ENCODE peak calls at places on chromosomes 4 and X, in six cellular contexts. L is upper lobe of left lung, N is A549, Y is HepG2, O is K562, R is GM12878. I is an unnamed sample.

GRCh38 chr4:77859256-77859655 is 3.4 kb upstream of the MRPL1 start:
- ATAC-seq in O (no peak), N (no peak), Y (no peak), R (no peak), L (no peak), I (no peak)

GRCh38 chrX:132443196-132443595 is 45.6 kb downstream of the MBNL3 start:
- ATAC-seq in N (no peak), Y (no peak), R (no peak), O (no peak), L (no peak), I (no peak)

GRCh38 chr4:58313444-58313843 is 1203.3 kb upstream of the IGFBP7 start:
- ATAC-seq in N (no peak), Y (no peak), L (no peak), O (no peak), R (no peak), I (no peak)

GRCh38 chrX:150219374-150220185 is 143.5 kb upstream of the MAMLD1 start:
- ATAC-seq in N (peak), Y (no peak), R (peak), O (no peak), L (no peak), I (no peak)

GRCh38 chr4:142773505-142773904 is 72.6 kb downstream of the INPP4B start:
- ATAC-seq in Y (no peak), R (no peak), O (no peak), N (no peak), L (no peak), I (no peak)

GRCh38 chr4:163558539-163559044 is 64.1 kb downstream of the TMA16 start:
- ATAC-seq in Y (peak), N (no peak), O (no peak), R (peak), L (peak), I (peak)

GRCh38 chr4:7134737-7135388 is 57.5 kb upstream of the SORCS2 start:
- ATAC-seq in Y (peak), R (peak), L (peak), O (peak), N (peak), I (peak)

GRCh38 chrX:139739138-139739537 is 31.2 kb upstream of the MCF2 start:
- ATAC-seq in L (no peak), R (peak), N (no peak), Y (no peak), O (no peak), I (no peak)

GRCh38 chr4:16439771-16440170 is 213.5 kb upstream of the TAPT1 start:
- ATAC-seq in O (no peak), Y (no peak), N (no peak), L (no peak), R (no peak), I (peak)

GRCh38 chr4:25330905-25331816 is 18.6 kb downstream of the ZCCHC4 start:
- ATAC-seq in N (no peak), O (no peak), Y (peak), L (no peak), R (peak), I (no peak)

GRCh38 chr4:6938237-6938636 is 28.6 kb downstream of the TBC1D14 start:
- ATAC-seq in O (no peak), Y (no peak), N (no peak), R (no peak), L (peak), I (peak)

GRCh38 chr4:140406292-140406691 is 21.2 kb downstream of the CLGN start:
- ATAC-seq in Y (no peak), R (no peak), O (no peak), N (no peak), L (no peak), I (no peak)

GRCh38 chr4:82718067-82718935 is 80.3 kb downstream of the SCD5 start:
- ATAC-seq in Y (no peak), R (no peak), L (no peak), N (no peak), O (no peak), I (peak)

GRCh38 chr4:7358100-7358735 is 76.5 kb downstream of the PSAPL1 start:
- ATAC-seq in N (peak), Y (no peak), O (no peak), L (peak), R (no peak), I (peak)

GRCh38 chr4:11446156-11446811 is 17.6 kb upstream of the HS3ST1 start:
- ATAC-seq in L (no peak), R (no peak), O (no peak), N (no peak), Y (no peak), I (no peak)

GRCh38 chr4:6939761-6940743 is 30.4 kb downstream of the TBC1D14 start:
- ATAC-seq in O (peak), Y (no peak), L (no peak), R (peak), N (no peak), I (no peak)

GRCh38 chr4:162282711-162283110 is 118.9 kb upstream of the FSTL5 start:
- ATAC-seq in N (no peak), Y (no peak), R (no peak), O (no peak), L (no peak), I (no peak)

GRCh38 chr4:109473824-109474223 is 40.2 kb downstream of the SEC24B start:
- ATAC-seq in O (no peak), L (no peak), Y (no peak), R (no peak), N (no peak), I (no peak)

GRCh38 chr4:168584321-168584771 is 87.5 kb downstream of the PALLD start:
- ATAC-seq in R (peak), O (no peak), Y (no peak), L (no peak), N (no peak), I (no peak)

GRCh38 chr4:159722918-159723317 is 620.0 kb downstream of the RAPGEF2 start:
- ATAC-seq in L (no peak), O (no peak), Y (no peak), R (no peak), N (no peak), I (no peak)

DNA sequence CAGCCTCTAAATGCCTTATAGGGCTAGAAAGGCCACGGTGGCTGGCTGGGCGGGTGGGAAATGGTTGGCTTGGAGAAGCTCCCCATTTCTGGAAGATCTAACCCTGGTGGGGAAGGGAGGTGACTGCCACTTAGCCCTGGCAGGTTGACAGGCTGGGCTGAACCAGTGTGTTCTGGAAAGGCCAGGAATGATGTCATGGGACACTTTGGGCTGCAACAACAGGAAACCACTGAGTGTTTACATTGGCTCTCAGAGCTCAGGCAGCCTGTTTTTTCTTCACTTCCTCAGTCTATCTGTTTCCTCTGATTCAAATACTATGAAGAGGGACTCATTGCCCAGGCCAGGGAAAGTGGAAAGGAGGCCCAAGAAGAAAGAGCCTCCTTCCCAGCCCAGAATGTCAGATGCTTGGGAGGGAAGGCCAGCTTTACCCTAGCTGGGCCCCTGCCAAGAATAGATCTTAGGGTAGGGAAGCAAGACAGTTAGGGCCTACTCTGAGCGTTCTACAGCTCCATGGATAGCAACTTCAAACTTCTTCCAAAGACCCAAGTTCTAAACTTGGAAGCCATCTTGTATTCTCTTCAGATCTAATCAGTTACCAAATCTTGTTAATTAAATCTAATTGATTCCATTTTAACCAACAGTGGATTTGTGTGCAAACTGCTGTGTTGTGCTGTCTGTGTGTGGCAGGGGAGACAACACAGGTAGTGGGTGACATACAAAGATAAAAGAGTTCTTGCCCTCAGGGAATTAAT is 65.7 kb upstream of the MSN start:
- ATAC-seq in Y (no peak), O (peak), R (peak), L (peak), N (peak), I (peak)
- TF ChIP-seq EP300 in Y (no peak), O (peak), R (no peak), L (no peak), N (no peak), I (no peak)

DNA sequence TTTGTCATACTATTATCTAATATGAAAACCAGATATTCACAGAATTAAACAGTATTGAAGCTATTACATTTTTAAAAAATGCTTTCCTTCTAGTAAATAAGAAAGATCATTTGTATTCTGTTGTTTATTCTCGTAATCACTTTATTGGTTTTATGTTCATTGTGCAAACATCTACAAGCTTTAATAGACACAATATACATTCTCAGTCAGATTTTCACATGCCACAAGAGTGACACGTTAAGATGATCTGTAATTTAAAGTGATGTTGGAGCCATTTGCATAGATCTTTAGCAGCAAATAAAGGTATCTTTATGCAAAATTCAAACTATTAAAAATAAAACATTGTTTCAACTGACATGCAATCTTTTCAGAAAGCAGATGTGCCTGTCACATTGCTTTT is 469.9 kb downstream of the PCDH11X start:
- ATAC-seq in Y (no peak), R (no peak), L (no peak), N (no peak), O (no peak), I (no peak)
- TF ChIP-seq EP300 in Y (no peak), R (no peak), L (no peak), N (no peak), O (no peak), I (no peak)

GRCh38 chrX:48538641-48539344 is 721 bp upstream of the TBC1D25 start:
- ATAC-seq in L (no peak), Y (no peak), O (no peak), R (no peak), N (no peak), I (no peak)

GRCh38 chrX:48541140-48541814 is 1.8 kb downstream of the TBC1D25 start:
- ATAC-seq in N (no peak), L (no peak), R (peak), O (no peak), Y (no peak), I (no peak)

GRCh38 chrX:48540480-48540879 is 966 bp downstream of the TBC1D25 start:
- ATAC-seq in L (no peak), Y (no peak), O (no peak), R (no peak), N (no peak), I (no peak)

GRCh38 chrX:48540015-48540350 is 469 bp downstream of the TBC1D25 start:
- ATAC-seq in R (peak), O (peak), L (peak), Y (peak), N (peak), I (peak)

DNA sequence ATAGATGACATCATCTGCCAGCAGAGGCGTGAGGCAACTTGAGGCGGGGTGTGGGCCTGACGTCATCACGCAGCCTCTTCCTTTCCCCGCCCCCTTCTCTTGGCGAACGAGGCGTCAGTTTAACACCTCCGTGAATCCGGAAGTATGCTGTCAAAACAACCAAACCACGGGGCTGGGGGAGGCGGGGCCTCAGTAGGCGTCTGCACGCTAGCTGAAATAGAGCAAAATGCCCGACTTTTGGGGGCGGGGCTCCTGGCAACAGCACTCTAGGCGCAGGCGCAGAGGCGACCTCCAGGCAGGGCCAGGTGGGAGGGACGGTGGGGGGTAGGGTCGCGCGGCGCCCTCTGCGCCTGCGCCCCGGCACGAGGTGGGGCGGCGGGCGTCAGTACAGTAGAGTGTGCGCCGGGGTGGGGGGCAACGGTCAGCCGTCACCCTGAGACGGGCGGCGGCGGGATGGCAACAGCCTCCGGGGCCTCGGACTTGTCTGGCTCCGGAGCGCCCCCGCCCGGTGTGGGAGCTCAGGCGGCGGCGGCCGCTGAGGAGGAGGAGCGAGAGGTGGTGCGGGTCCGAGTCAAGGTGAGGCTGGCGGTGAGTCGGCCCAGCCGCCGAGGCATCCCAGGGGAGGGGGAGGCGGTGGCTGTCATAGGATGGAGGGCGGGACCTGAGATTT is at the start of gene TBC1D25:
- ATAC-seq in R (peak), N (peak), Y (peak), L (peak), O (peak), I (peak)
- TF ChIP-seq EP300 in R (no peak), N (no peak), Y (no peak), L (no peak), O (peak), I (no peak)

GRCh38 chr4:69787879-69788278 is 27.5 kb upstream of the SULT1B1 start:
- ATAC-seq in O (no peak), N (no peak), R (no peak), Y (no peak), L (no peak), I (no peak)
- TF ChIP-seq EP300 in O (no peak), N (no peak), R (no peak), Y (no peak), L (no peak), I (no peak)

DNA sequence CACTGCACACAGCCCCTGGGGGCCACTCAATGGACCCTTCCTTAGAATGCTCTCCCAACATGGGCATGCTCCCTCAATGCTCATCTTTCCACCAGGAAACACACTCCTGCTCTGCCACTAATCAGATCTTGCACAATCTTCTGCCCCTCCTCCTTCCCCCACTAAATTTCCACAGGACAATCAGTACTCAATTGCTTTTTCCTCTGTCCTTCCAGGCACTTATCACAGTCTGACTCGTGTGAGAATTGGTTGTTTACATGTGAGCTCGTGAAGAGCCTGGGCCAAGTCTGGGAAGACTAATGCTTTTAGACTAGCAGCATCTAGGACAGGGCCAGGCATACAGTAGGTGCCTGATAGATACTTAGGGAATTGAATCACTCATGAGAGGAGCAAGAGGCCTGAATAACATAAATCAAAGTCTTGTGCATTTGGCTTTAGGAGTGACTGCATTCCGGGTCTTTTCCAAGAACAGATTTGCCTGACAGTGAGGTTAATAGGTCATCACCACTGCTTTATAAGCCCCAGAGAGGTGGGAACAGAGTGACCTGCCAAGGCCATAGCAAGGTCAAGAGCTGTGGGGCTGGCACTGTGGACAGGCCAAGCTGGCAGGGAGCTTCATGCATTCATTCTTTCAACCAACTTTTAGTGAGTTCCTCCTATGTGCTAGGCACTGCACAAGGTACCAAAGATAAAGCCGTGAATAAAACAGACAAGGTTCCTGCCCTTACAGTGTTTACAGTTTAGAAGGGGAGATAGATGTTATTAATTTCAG is 55.0 kb downstream of the PRPS1 start:
- ATAC-seq in Y (no peak), N (no peak), O (no peak), R (no peak), L (no peak), I (peak)
- TF ChIP-seq EP300 in Y (no peak), N (no peak), O (no peak), R (no peak), L (peak), I (no peak)

DNA sequence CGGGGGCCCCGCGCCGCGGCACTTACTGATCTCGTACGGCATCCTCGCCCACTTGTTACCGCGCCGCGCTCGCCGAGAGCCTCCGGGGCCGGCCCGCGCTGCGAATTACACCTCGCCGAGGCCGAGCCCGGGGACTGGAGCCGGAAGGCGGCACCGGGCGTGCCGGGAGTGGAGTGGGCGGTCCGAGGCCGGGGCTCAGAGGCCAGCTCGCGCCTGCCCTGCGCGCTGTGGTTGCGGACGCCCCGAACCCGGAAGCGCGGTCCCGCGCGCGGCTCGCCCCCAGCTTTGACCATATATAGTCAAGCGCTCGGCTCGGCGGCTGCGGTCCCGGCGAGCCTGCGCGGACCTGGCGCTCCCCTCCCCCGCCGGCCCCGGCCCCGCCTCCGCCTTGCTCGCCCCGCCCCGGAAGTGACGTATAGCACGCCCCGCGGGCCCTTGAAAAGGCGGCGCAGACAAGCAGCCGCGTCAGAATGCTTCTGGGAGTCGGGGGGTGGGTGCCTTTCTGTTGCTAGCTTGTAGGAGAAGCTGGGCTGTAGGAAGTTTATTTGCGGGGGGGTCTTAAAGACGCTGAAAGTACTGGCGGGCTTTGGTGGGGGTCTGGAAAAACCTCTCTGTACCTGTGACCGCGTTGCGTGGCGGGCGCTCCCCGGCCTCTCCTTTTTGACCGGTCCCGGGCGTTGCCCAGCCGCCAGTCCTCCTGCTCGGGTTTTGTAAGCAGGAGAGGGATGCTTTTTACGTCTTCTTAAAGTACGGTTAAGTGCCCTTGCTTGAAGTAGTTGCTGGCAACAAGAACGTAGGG is at the start of gene WDR1:
- ATAC-seq in O (peak), R (peak), Y (peak), N (peak), L (peak), I (peak)
- TF ChIP-seq EP300 in O (no peak), R (no peak), Y (no peak), N (no peak), L (no peak), I (no peak)

I was measured in gastroesophageal sphincter.